ENCODE peak calls at places on chromosomes 16 and 17, in nine cellular contexts. Y, J, C, E, O, N, B, R and T are unnamed samples.

GRCh38 chr17:72422505-72423285 is 301.9 kb downstream of the SOX9 start:
- DNase-seq in Y (peak; percentile 84), J (peak; percentile 55), C (peak; percentile 50), E (peak; percentile 70), O (no peak), N (peak; percentile 95), B (peak; percentile 96), R (peak; percentile 83), T (no peak)

GRCh38 chr17:17723354-17724261 is 42.4 kb downstream of the RAI1 start:
- DNase-seq in Y (no peak), J (peak; percentile 59), C (no peak), E (no peak), O (no peak), N (no peak), B (no peak), R (no peak), T (peak; percentile 63)

GRCh38 chr16:80366023-80366422 is 174.8 kb upstream of the DYNLRB2 start:
- DNase-seq in Y (no peak), J (peak; percentile 39), C (no peak), E (no peak), O (no peak), N (no peak), B (no peak), R (no peak), T (no peak)

GRCh38 chr17:58398574-58399266 is 18.6 kb downstream of the RNF43 start:
- DNase-seq in Y (no peak), J (no peak), C (no peak), E (no peak), O (no peak), N (no peak), B (no peak), R (no peak), T (no peak)

GRCh38 chr17:45227101-45227591 is 5.5 kb downstream of the FMNL1 start:
- DNase-seq in Y (no peak), J (no peak), C (no peak), E (no peak), O (no peak), N (no peak), B (no peak), R (no peak), T (no peak)

GRCh38 chr17:31067699-31068184 is 27.0 kb upstream of the NF1 start:
- DNase-seq in Y (peak; percentile 79), J (peak; percentile 91), C (no peak), E (no peak), O (no peak), N (peak; percentile 34), B (no peak), R (no peak), T (no peak)

GRCh38 chr17:47995241-47995935 is 24.5 kb downstream of the CDK5RAP3 start:
- DNase-seq in Y (no peak), J (no peak), C (no peak), E (no peak), O (no peak), N (no peak), B (no peak), R (peak; percentile 89), T (peak; percentile 47)

GRCh38 chr16:29745126-29745852 is 501 bp downstream of the C16orf54 start:
- DNase-seq in Y (no peak), J (no peak), C (no peak), E (no peak), O (no peak), N (no peak), B (no peak), R (no peak), T (no peak)

GRCh38 chr17:823501-823902 is 41.3 kb downstream of the MRM3 start:
- DNase-seq in Y (no peak), J (no peak), C (no peak), E (no peak), O (no peak), N (no peak), B (no peak), R (no peak), T (peak; percentile 59)

GRCh38 chr16:4327782-4328579 is 12.1 kb downstream of the GLIS2 start:
- DNase-seq in Y (no peak), J (peak; percentile 52), C (peak; percentile 83), E (peak; percentile 93), O (no peak), N (no peak), B (no peak), R (peak; percentile 89), T (no peak)

DNA sequence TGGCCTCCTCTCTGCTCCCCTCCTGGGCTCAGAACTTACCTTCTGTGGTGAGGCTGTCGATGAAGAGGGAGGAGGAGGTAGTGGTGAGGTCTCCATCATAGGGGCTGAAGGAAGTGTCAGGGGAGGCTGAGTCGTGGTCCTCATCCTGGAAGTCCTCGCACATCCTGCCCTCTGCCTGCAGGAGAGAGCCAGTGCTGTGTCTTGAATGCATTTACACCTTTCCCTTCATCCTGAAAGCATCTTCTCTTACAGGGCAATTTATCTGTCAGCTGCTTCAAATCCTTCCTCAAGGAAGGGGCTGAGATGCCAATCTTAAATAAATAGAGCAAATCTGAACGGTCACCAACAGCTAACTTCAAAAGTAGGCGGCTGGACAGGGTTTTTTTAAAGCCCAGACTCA is 73.6 kb downstream of the PLXDC1 start:
- DNase-seq in Y (no peak), J (no peak), C (no peak), E (no peak), O (no peak), N (no peak), B (no peak), R (no peak), T (no peak)
- TF ChIP-seq CTCF in Y (peak; percentile 26), J (no peak), C (no peak), E (no peak), O (no peak), N (no peak), B (peak; percentile 13), R (no peak), T (no peak)

GRCh38 chr16:66830422-66831404 is at the start of gene NAE1:
- DNase-seq in Y (peak; percentile 52), J (peak; percentile 70), C (peak; percentile 89), E (peak; percentile 89), O (no peak), N (peak; percentile 76), B (peak; percentile 47), R (peak; percentile 88), T (no peak)

GRCh38 chr16:66832190-66832589 is 1.4 kb upstream of the NAE1 start:
- DNase-seq in Y (no peak), J (no peak), C (no peak), E (no peak), O (no peak), N (no peak), B (no peak), R (no peak), T (no peak)

GRCh38 chr16:66834746-66835145 is 4.0 kb upstream of the NAE1 start:
- DNase-seq in Y (no peak), J (peak; percentile 50), C (no peak), E (no peak), O (no peak), N (no peak), B (no peak), R (no peak), T (no peak)

DNA sequence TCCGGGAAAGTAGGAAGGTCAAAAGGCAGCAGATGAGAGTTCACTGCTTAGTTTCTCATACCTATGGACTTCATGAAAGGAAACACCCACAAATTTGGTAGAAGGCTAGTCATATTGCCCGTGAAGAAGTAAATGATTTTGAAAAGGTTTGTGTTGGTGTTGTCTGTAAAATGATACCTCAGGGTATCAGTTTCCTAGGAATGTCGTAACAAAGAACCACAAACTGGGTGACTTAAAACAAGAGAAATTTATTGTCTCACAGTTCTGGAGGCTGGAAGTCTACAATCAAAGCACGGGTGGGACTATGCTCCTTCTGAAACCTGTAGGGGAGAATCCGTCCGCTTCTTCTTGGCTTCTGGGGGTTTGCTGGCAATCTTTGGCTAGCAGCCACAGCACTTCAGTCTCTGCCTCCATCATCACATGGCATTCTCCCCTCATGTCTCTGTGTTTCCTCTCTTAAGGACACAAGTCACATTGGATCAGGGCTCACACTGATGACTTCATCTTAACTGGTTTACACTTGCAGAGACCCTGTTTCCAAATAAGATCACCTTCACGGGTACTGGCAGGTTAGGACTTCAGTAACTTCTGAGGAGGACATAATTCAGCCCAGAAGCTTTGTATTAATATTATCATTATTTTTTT is 2.0 kb upstream of the NAE1 start:
- DNase-seq in Y (peak; percentile 10), J (peak; percentile 74), C (no peak), E (no peak), O (no peak), N (no peak), B (no peak), R (no peak), T (no peak)
- TF ChIP-seq CTCF in Y (no peak), J (no peak), C (no peak), E (no peak), O (no peak), N (no peak), B (no peak), R (no peak), T (no peak)

GRCh38 chr17:65093930-65094329 is 37.4 kb upstream of the GNA13 start:
- DNase-seq in Y (no peak), J (no peak), C (no peak), E (no peak), O (no peak), N (no peak), B (no peak), R (no peak), T (no peak)
- TF ChIP-seq CTCF in Y (peak; percentile 30), J (peak; percentile 14), C (no peak), E (no peak), O (no peak), N (peak; percentile 33), B (no peak), R (no peak), T (no peak)

GRCh38 chr17:78878261-78878660 is 24.7 kb downstream of the CEP295NL start:
- DNase-seq in Y (no peak), J (no peak), C (no peak), E (no peak), O (no peak), N (no peak), B (no peak), R (no peak), T (no peak)

GRCh38 chr17:78883090-78883532 is 19.9 kb downstream of the CEP295NL start:
- DNase-seq in Y (peak; percentile 87), J (peak; percentile 17), C (peak; percentile 69), E (peak; percentile 90), O (no peak), N (peak; percentile 71), B (peak; percentile 57), R (peak; percentile 71), T (no peak)

GRCh38 chr17:78882546-78883089 is 20.4 kb downstream of the CEP295NL start:
- DNase-seq in Y (peak; percentile 33), J (no peak), C (no peak), E (no peak), O (no peak), N (no peak), B (no peak), R (no peak), T (no peak)

GRCh38 chr17:78878871-78879270 is 24.1 kb downstream of the CEP295NL start:
- DNase-seq in Y (no peak), J (no peak), C (no peak), E (no peak), O (no peak), N (no peak), B (no peak), R (no peak), T (no peak)

DNA sequence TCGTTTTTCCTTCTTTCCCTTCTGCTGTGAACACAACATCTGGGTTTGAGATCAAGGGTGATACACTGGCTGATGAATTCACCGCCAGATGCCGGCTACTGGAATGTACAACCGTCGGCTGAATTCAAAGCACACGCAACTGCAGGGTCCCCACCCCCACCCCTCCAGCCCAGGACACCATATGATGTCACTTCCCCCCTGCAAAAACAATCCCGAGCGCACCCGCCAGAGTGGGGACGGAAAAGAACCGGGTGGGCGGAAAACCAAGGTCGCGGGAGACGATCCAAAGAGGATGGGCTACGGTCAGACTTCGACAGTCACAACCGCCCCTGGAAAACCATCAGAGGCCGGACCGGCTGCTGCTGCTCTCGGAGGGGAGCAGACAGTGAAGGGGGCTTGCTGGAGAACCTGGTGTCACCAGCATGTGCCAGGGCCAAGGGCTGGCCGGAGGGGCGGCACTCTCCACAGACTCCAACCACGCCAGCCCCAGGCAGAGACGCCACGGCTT is 23.3 kb downstream of the CEP295NL start:
- DNase-seq in Y (peak; percentile 94), J (no peak), C (no peak), E (peak; percentile 94), O (no peak), N (no peak), B (peak; percentile 53), R (peak; percentile 46), T (no peak)
- TF ChIP-seq CTCF in Y (no peak), J (no peak), C (no peak), E (no peak), O (no peak), N (no peak), B (no peak), R (no peak), T (no peak)